ENCODE peak calls at places on chromosomes 6 and 20, in four cellular contexts. P is osteocyte; J is stimulated activated CD4-positive, alpha-beta T cell treated with anti-CD3 and anti-CD28 coated beads, Interleukin-1b, Interleukin-23, amount 100 ng/mL, for 24 hours; Q is adrenal gland. K is an unnamed sample.

GRCh38 chr6:127458817-127459216 is 372 bp downstream of the KIAA0408 start:
- DNase-seq in P (no peak), J (no peak), Q (no peak), K (peak)

GRCh38 chr6:145372671-145373123 is 362.6 kb downstream of the EPM2A start:
- DNase-seq in P (no peak), J (no peak), Q (no peak), K (peak)

GRCh38 chr6:89321131-89321530 is 6.0 kb upstream of the GABRR2 start:
- DNase-seq in P (no peak), J (no peak), Q (no peak), K (no peak)

GRCh38 chr6:34132486-34133185 is 13.3 kb downstream of the GRM4 start:
- DNase-seq in P (no peak), J (no peak), Q (peak), K (peak)

GRCh38 chr6:53794073-53794719 is 609 bp upstream of the LRRC1 start:
- DNase-seq in P (peak), J (no peak), Q (peak), K (peak)

GRCh38 chr6:33192671-33193602 is 670 bp upstream of the COL11A2 start:
- DNase-seq in P (no peak), J (no peak), Q (no peak), K (peak)

GRCh38 chr6:158489441-158489840 is 70.5 kb upstream of the TMEM181 start:
- DNase-seq in P (no peak), J (no peak), Q (no peak), K (no peak)

GRCh38 chr20:51372966-51373365 is 169.6 kb downstream of the NFATC2 start:
- DNase-seq in P (no peak), J (no peak), Q (no peak), K (no peak)

GRCh38 chr20:12721636-12722035 is 287.1 kb upstream of the SPTLC3 start:
- DNase-seq in P (no peak), J (no peak), Q (no peak), K (no peak)

GRCh38 chr20:17202668-17203067 is 24.2 kb upstream of the PCSK2 start:
- DNase-seq in P (no peak), J (no peak), Q (no peak), K (no peak)

GRCh38 chr6:94735270-94735669 is 842.1 kb upstream of the MANEA start:
- DNase-seq in P (no peak), J (no peak), Q (no peak), K (no peak)

GRCh38 chr20:49725694-49726093 is 12.0 kb upstream of the B4GALT5 start:
- DNase-seq in P (no peak), J (no peak), Q (no peak), K (no peak)

GRCh38 chr6:16040282-16040974 is 88.5 kb upstream of the MYLIP start:
- DNase-seq in P (no peak), J (no peak), Q (no peak), K (no peak)

GRCh38 chr6:113813207-113813606 is 43.9 kb upstream of the MARCKS start:
- DNase-seq in P (no peak), J (no peak), Q (no peak), K (no peak)

GRCh38 chr6:52475307-52475706 is 55.2 kb downstream of the EFHC1 start:
- DNase-seq in P (no peak), J (no peak), Q (no peak), K (no peak)

GRCh38 chr20:14334306-14334930 is 3.0 kb downstream of the FLRT3 start:
- DNase-seq in P (no peak), J (no peak), Q (peak), K (no peak)

GRCh38 chr6:134041093-134041492 is 11.3 kb downstream of the SLC2A12 start:
- DNase-seq in P (no peak), J (no peak), Q (no peak), K (no peak)

GRCh38 chr6:118249680-118250079 is 298.4 kb upstream of the PLN start:
- DNase-seq in P (no peak), J (no peak), Q (no peak), K (no peak)

GRCh38 chr6:14269434-14269833 is 151.9 kb downstream of the CD83 start:
- DNase-seq in P (peak), J (no peak), Q (no peak), K (no peak)

GRCh38 chr20:23873370-23874015 is 6.1 kb downstream of the CST5 start:
- DNase-seq in P (no peak), J (no peak), Q (no peak), K (no peak)

GRCh38 chr20:44020406-44021148 is 105.9 kb downstream of the TOX2 start:
- DNase-seq in P (no peak), J (no peak), Q (no peak), K (no peak)

GRCh38 chr20:35462351-35462750 is 7.0 kb downstream of the CEP250 start:
- DNase-seq in P (no peak), J (no peak), Q (no peak), K (no peak)

GRCh38 chr6:119713903-119714302 is 364.3 kb upstream of the MAN1A1 start:
- DNase-seq in P (no peak), J (no peak), Q (no peak), K (no peak)

GRCh38 chr6:107820571-107821261 is 3.4 kb downstream of the SCML4 start:
- DNase-seq in P (peak), J (no peak), Q (no peak), K (peak)

GRCh38 chr6:165883851-165884640 is 221.0 kb upstream of the PDE10A start:
- DNase-seq in P (no peak), J (no peak), Q (no peak), K (no peak)

GRCh38 chr20:10763117-10763516 is 89.3 kb upstream of the JAG1 start:
- DNase-seq in P (no peak), J (no peak), Q (no peak), K (no peak)

GRCh38 chr6:86961432-86962200 is 24.3 kb downstream of the HTR1E start:
- DNase-seq in P (no peak), J (no peak), Q (no peak), K (no peak)

GRCh38 chr6:140485740-140486467 is 1111.5 kb upstream of the CITED2 start:
- DNase-seq in P (no peak), J (no peak), Q (no peak), K (peak)

GRCh38 chr6:66396549-66396948 is 689.5 kb upstream of the EYS start:
- DNase-seq in P (no peak), J (no peak), Q (no peak), K (no peak)

GRCh38 chr6:168374051-168374502 is 54.5 kb upstream of the DACT2 start:
- DNase-seq in P (no peak), J (no peak), Q (no peak), K (no peak)

GRCh38 chr6:37622639-37623038 is 75.0 kb downstream of the MDGA1 start:
- DNase-seq in P (no peak), J (no peak), Q (no peak), K (no peak)

K was measured in right cardiac atrium.